ENCODE peak calls at places on chromosome 1, in nine cellular contexts. Q, N, F, Z, X, U, B, M and I are unnamed samples.

GRCh38 chr1:41898191-41898713 is 20.5 kb downstream of the HIVEP3 start:
- DNase-seq in Q (peak; percentile 76), N (no peak), F (no peak), Z (peak; percentile 59), X (no peak), U (no peak), B (no peak), M (no peak), I (peak; percentile 26)

GRCh38 chr1:153963850-153964331 is 554 bp upstream of the SLC39A1 start:
- DNase-seq in Q (no peak), N (peak; percentile 11), F (peak; percentile 63), Z (peak; percentile 78), X (no peak), U (peak; percentile 77), B (peak; percentile 22), M (no peak), I (peak; percentile 59)

GRCh38 chr1:203557390-203557789 is 63.4 kb downstream of the OPTC start:
- DNase-seq in Q (no peak), N (no peak), F (no peak), Z (peak; percentile 94), X (no peak), U (peak; percentile 68), B (no peak), M (no peak), I (no peak)

GRCh38 chr1:2113620-2114135 is 63.5 kb downstream of the PRKCZ start:
- DNase-seq in Q (no peak), N (no peak), F (no peak), Z (no peak), X (no peak), U (no peak), B (no peak), M (no peak), I (no peak)

GRCh38 chr1:64505944-64506658 is 36.2 kb downstream of the CACHD1 start:
- DNase-seq in Q (peak; percentile 99), N (peak; percentile 63), F (no peak), Z (no peak), X (no peak), U (no peak), B (no peak), M (no peak), I (no peak)

GRCh38 chr1:58903450-58904298 is 119.8 kb upstream of the JUN start:
- DNase-seq in Q (peak; percentile 92), N (peak; percentile 74), F (peak; percentile 59), Z (peak; percentile 93), X (no peak), U (peak; percentile 85), B (peak; percentile 53), M (peak; percentile 87), I (peak; percentile 85)

GRCh38 chr1:181104790-181105133 is 16.3 kb downstream of the IER5 start:
- DNase-seq in Q (no peak), N (peak; percentile 50), F (peak; percentile 67), Z (no peak), X (no peak), U (no peak), B (peak; percentile 65), M (no peak), I (no peak)

GRCh38 chr1:30462826-30463425 is 260.5 kb downstream of the MATN1 start:
- DNase-seq in Q (no peak), N (no peak), F (no peak), Z (no peak), X (no peak), U (no peak), B (no peak), M (no peak), I (no peak)

GRCh38 chr1:94543003-94543402 is 1.4 kb upstream of the F3 start:
- DNase-seq in Q (no peak), N (no peak), F (no peak), Z (peak; percentile 64), X (no peak), U (no peak), B (no peak), M (no peak), I (no peak)

GRCh38 chr1:58943776-58944175 is 159.9 kb upstream of the JUN start:
- DNase-seq in Q (no peak), N (no peak), F (no peak), Z (no peak), X (no peak), U (no peak), B (no peak), M (no peak), I (no peak)

GRCh38 chr1:6185635-6186382 is 5.7 kb upstream of the CHD5 start:
- DNase-seq in Q (no peak), N (no peak), F (peak; percentile 63), Z (peak; percentile 43), X (peak; percentile 6), U (no peak), B (no peak), M (no peak), I (no peak)

GRCh38 chr1:117128323-117129079 is 7.0 kb upstream of the TRIM45 start:
- DNase-seq in Q (peak; percentile 15), N (no peak), F (no peak), Z (peak; percentile 56), X (peak; percentile 41), U (peak; percentile 49), B (no peak), M (peak; percentile 28), I (peak; percentile 22)

GRCh38 chr1:147337040-147337439 is 94.6 kb downstream of the CHD1L start:
- DNase-seq in Q (no peak), N (no peak), F (no peak), Z (peak; percentile 2), X (no peak), U (no peak), B (no peak), M (no peak), I (no peak)

GRCh38 chr1:30323841-30324240 is 399.5 kb downstream of the MATN1 start:
- DNase-seq in Q (no peak), N (no peak), F (no peak), Z (no peak), X (no peak), U (no peak), B (no peak), M (no peak), I (no peak)

GRCh38 chr1:25111706-25112105 is 120.6 kb downstream of the SYF2 start:
- DNase-seq in Q (no peak), N (no peak), F (no peak), Z (peak; percentile 49), X (no peak), U (no peak), B (no peak), M (no peak), I (no peak)

GRCh38 chr1:107196973-107197562 is 56.2 kb downstream of the NTNG1 start:
- DNase-seq in Q (peak; percentile 25), N (no peak), F (peak; percentile 16), Z (peak; percentile 24), X (peak; percentile 88), U (no peak), B (peak; percentile 4), M (no peak), I (peak; percentile 49)

GRCh38 chr1:230868736-230869385 is 540 bp upstream of the C1orf198 start:
- DNase-seq in Q (no peak), N (peak; percentile 62), F (peak; percentile 84), Z (peak; percentile 62), X (no peak), U (no peak), B (peak; percentile 59), M (peak; percentile 46), I (peak; percentile 65)

GRCh38 chr1:33836911-33837310 is 27.0 kb upstream of the HMGB4 start:
- DNase-seq in Q (no peak), N (no peak), F (no peak), Z (no peak), X (no peak), U (no peak), B (no peak), M (no peak), I (no peak)

GRCh38 chr1:243420968-243421675 is 165.3 kb downstream of the SDCCAG8 start:
- DNase-seq in Q (no peak), N (peak; percentile 43), F (no peak), Z (no peak), X (no peak), U (no peak), B (no peak), M (no peak), I (no peak)